ENCODE peak calls at places on chromosome 22, in five cellular contexts. C is activated CD4-positive, CD25-positive, alpha-beta regulatory T cell treated with anti-CD3 and anti-CD28 coated beads, Interleukin-2, amount 50 U/mL, for 72 hours; Y is RPMI8226; P is GM20000; F is NCI-H1417. H is an unnamed sample.

GRCh38 chr22:48857202-48857805 is 970.4 kb downstream of the BRD1 start:
- DNase-seq in Y (no peak), P (no peak), F (no peak), C (peak; percentile 20), H (no peak)

GRCh38 chr22:37817705-37818311 is 5.4 kb upstream of the GALR3 start:
- DNase-seq in Y (peak; percentile 86), F (peak; percentile 77), C (peak; percentile 92), P (peak; percentile 94), H (peak; percentile 76)

GRCh38 chr22:31504282-31504681 is 7.9 kb downstream of the SFI1 start:
- DNase-seq in Y (no peak), P (no peak), F (no peak), C (no peak), H (no peak)

GRCh38 chr22:49617264-49617663 is 210.4 kb downstream of the BRD1 start:
- DNase-seq in C (no peak), F (no peak), Y (no peak), P (no peak), H (no peak)

GRCh38 chr22:30205281-30206115 is 41.1 kb downstream of the LIF start:
- DNase-seq in Y (no peak), C (no peak), F (no peak), P (no peak), H (no peak)

GRCh38 chr22:27460596-27461347 is 340.8 kb downstream of the MN1 start:
- DNase-seq in C (no peak), F (no peak), P (no peak), Y (no peak), H (no peak)

GRCh38 chr22:33024626-33025025 is 33.6 kb downstream of the SYN3 start:
- DNase-seq in Y (no peak), F (no peak), P (no peak), C (no peak), H (no peak)

GRCh38 chr22:39421691-39422090 is 22.1 kb downstream of the TAB1 start:
- DNase-seq in P (no peak), F (no peak), C (no peak), Y (no peak), H (no peak)

GRCh38 chr22:32327596-32328171 is 30.0 kb upstream of the RFPL3 start:
- DNase-seq in P (no peak), F (no peak), C (no peak), Y (no peak), H (no peak)

GRCh38 chr22:49968831-49969661 is 8.5 kb downstream of the PIM3 start:
- DNase-seq in F (no peak), P (no peak), C (peak; percentile 29), Y (no peak), H (no peak)

GRCh38 chr22:46057762-46058420 is 80.9 kb upstream of the WNT7B start:
- DNase-seq in F (no peak), Y (peak; percentile 83), P (peak; percentile 93), C (peak; percentile 31), H (peak; percentile 89)

GRCh38 chr22:43570531-43571144 is 158.8 kb downstream of the MPPED1 start:
- DNase-seq in Y (no peak), C (no peak), F (no peak), P (no peak), H (no peak)

GRCh38 chr22:48836673-48837340 is 990.9 kb downstream of the BRD1 start:
- DNase-seq in C (no peak), P (no peak), Y (no peak), F (no peak), H (no peak)

GRCh38 chr22:45885941-45886395 is 91.0 kb downstream of the WNT7B start:
- DNase-seq in F (no peak), C (no peak), Y (no peak), P (no peak), H (no peak)

GRCh38 chr22:46116491-46116958 is 33.8 kb upstream of the PPARA start:
- DNase-seq in C (peak; percentile 84), F (peak; percentile 80), Y (peak; percentile 91), P (peak; percentile 97), H (peak; percentile 89)

GRCh38 chr22:20239063-20239950 is 28.8 kb downstream of the RTN4R start:
- DNase-seq in Y (no peak), P (peak; percentile 74), F (peak; percentile 18), C (no peak), H (no peak)

GRCh38 chr22:24976442-24977218 is 24.1 kb downstream of the KIAA1671 start:
- DNase-seq in F (no peak), P (no peak), Y (no peak), C (no peak), H (no peak)

GRCh38 chr22:19793656-19794310 is 33.2 kb downstream of the TBX1 start:
- DNase-seq in P (no peak), F (no peak), C (no peak), Y (no peak), H (no peak)

GRCh38 chr22:23237201-23237798 is 57.0 kb downstream of the BCR start:
- DNase-seq in C (no peak), F (peak; percentile 95), P (no peak), Y (peak; percentile 62), H (no peak)

GRCh38 chr22:37692627-37693285 is 4.1 kb upstream of the TRIOBP start:
- DNase-seq in F (no peak), Y (no peak), C (no peak), P (no peak), H (no peak)

GRCh38 chr22:45636668-45637067 is 35.0 kb upstream of the ATXN10 start:
- DNase-seq in P (no peak), C (no peak), Y (no peak), F (no peak), H (no peak)

GRCh38 chr22:38718414-38718813 is 12.7 kb downstream of the GTPBP1 start:
- DNase-seq in P (no peak), Y (no peak), C (no peak), F (peak; percentile 21), H (no peak)

GRCh38 chr22:48744283-48744641 is 1083.4 kb downstream of the BRD1 start:
- DNase-seq in Y (no peak), F (no peak), P (no peak), C (peak; percentile 15), H (no peak)

GRCh38 chr22:49738006-49738405 is 89.7 kb downstream of the BRD1 start:
- DNase-seq in P (no peak), Y (no peak), C (no peak), F (no peak), H (no peak)

H was measured in OCI-LY7.